ENCODE peak calls at places on chromosomes 5 and 9, in four cellular contexts. I is activated naive CD4-positive, alpha-beta T cell; F is EL; C is fibroblast of pulmonary artery. J is an unnamed sample.
A peak's percentile ranks its signal among the peaks of the same experiment; 100 is the strongest.

GRCh38 chr5:79157289-79157688 is 45.7 kb downstream of the BHMT start:
- DNase-seq in C (no peak), F (no peak), I (no peak), J (no peak)

GRCh38 chr5:175448276-175448675 is 4.3 kb upstream of the DRD1 start:
- DNase-seq in F (no peak), C (no peak), I (no peak), J (no peak)

GRCh38 chr9:37987467-37987981 is 81.5 kb downstream of the SHB start:
- DNase-seq in C (no peak), F (no peak), I (no peak), J (no peak)

GRCh38 chr5:67528953-67529352 is 332.4 kb upstream of the CD180 start:
- DNase-seq in F (no peak), C (no peak), I (no peak), J (no peak)

GRCh38 chr5:135055385-135055784 is 21.4 kb upstream of the PITX1 start:
- DNase-seq in F (no peak), C (no peak), I (no peak), J (no peak)

GRCh38 chr9:127204771-127205470 is 59.7 kb upstream of the GARNL3 start:
- DNase-seq in F (peak; percentile 84), C (peak; percentile 37), I (no peak), J (peak; percentile 86)

GRCh38 chr9:124322618-124323432 is 65.1 kb downstream of the NEK6 start:
- DNase-seq in F (no peak), I (no peak), C (peak; percentile 38), J (peak; percentile 21)

GRCh38 chr5:72673180-72673579 is 143.3 kb upstream of the TNPO1 start:
- DNase-seq in C (no peak), F (no peak), I (no peak), J (no peak)

GRCh38 chr5:88394531-88395185 is 126.0 kb upstream of the TMEM161B start:
- DNase-seq in I (no peak), F (no peak), C (no peak), J (no peak)

GRCh38 chr5:95590880-95591279 is 29.0 kb upstream of the GPR150 start:
- DNase-seq in F (no peak), I (no peak), C (no peak), J (no peak)

GRCh38 chr9:133460405-133461175 is 812 bp downstream of the CACFD1 start:
- DNase-seq in F (no peak), I (no peak), C (peak; percentile 24), J (no peak)

J was measured in EH.